ENCODE peak calls at places on chromosomes 6 and 20, in five cellular contexts. Q is foreskin melanocyte; G is anterior cingulate cortex; X is naive thymus-derived CD4-positive, alpha-beta T cell; I is activated CD4-positive, alpha-beta T cell treated with anti-CD3 and anti-CD28 coated beads for 1 hour. Y is an unnamed sample.

GRCh38 chr6:119979862-119980261 is 630.3 kb upstream of the MAN1A1 start:
- DNase-seq in Q (no peak), G (no peak), X (no peak), I (no peak), Y (no peak)

GRCh38 chr20:5033566-5033965 is 32.3 kb upstream of the SLC23A2 start:
- DNase-seq in Q (no peak), G (no peak), X (no peak), I (no peak), Y (no peak)

GRCh38 chr6:137102050-137102848 is 57.5 kb upstream of the IL20RA start:
- DNase-seq in Q (no peak), G (no peak), X (no peak), I (no peak), Y (no peak)

GRCh38 chr20:48740714-48741113 is 87.1 kb downstream of the PREX1 start:
- DNase-seq in Q (no peak), G (no peak), X (no peak), I (no peak), Y (no peak)

GRCh38 chr6:109696355-109696754 is 5.3 kb downstream of the FIG4 start:
- DNase-seq in Q (no peak), G (no peak), X (no peak), I (no peak), Y (no peak)

GRCh38 chr6:9412951-9413559 is 977.7 kb upstream of the SLC35B3 start:
- DNase-seq in Q (no peak), G (no peak), X (no peak), I (no peak), Y (no peak)

GRCh38 chr6:14121936-14122344 is 4.4 kb downstream of the CD83 start:
- DNase-seq in Q (peak), G (no peak), X (no peak), I (no peak), Y (no peak)

GRCh38 chr6:87483929-87484328 is 11.2 kb downstream of the SLC35A1 start:
- DNase-seq in Q (no peak), G (no peak), X (no peak), I (no peak), Y (no peak)

GRCh38 chr6:73062121-73062520 is 163.2 kb downstream of the KHDC1L start:
- DNase-seq in Q (no peak), G (no peak), X (no peak), I (no peak), Y (no peak)

Y was measured in activated CD4-positive, CD25-positive, alpha-beta regulatory T cell treated with anti-CD3 and anti-CD28 coated beads, Interleukin-2, amount 50 U/mL, for 72 hours.